ENCODE peak calls at places on chromosomes 3 and 15, in eight cellular contexts. F is AG09309, V is mammary epithelial cell, D is mesothelial cell of epicardium, B is AG04450, X is breast epithelium, W is epithelial cell of esophagus, A is BJ. E is an unnamed sample.

GRCh38 chr15:80404719-80405553 is 754 bp downstream of the ARNT2 start:
- DNase-seq in F (no peak), X (no peak), D (no peak), B (no peak), A (no peak), W (no peak), V (no peak), E (no peak)

GRCh38 chr3:183046883-183047282 is 52.4 kb downstream of the MCCC1 start:
- DNase-seq in V (no peak), F (no peak), D (no peak), W (no peak), X (no peak), B (no peak), A (no peak), E (no peak)

GRCh38 chr3:57572096-57572495 is 16.0 kb downstream of the PDE12 start:
- DNase-seq in V (no peak), F (no peak), A (no peak), B (no peak), D (no peak), W (no peak), X (no peak), E (no peak)

GRCh38 chr15:60875681-60876080 is 353.4 kb downstream of the RORA start:
- DNase-seq in W (no peak), F (no peak), A (no peak), B (no peak), D (no peak), X (no peak), V (no peak), E (no peak)

GRCh38 chr3:127044996-127045395 is 62.1 kb downstream of the PLXNA1 start:
- DNase-seq in W (no peak), X (peak), V (no peak), F (no peak), A (no peak), D (no peak), B (no peak), E (no peak)

GRCh38 chr3:94259291-94259690 is 196.4 kb downstream of the NSUN3 start:
- DNase-seq in A (no peak), W (no peak), B (no peak), X (no peak), F (no peak), D (no peak), V (no peak), E (no peak)

GRCh38 chr15:83090465-83090864 is 17.0 kb upstream of the TM6SF1 start:
- DNase-seq in F (no peak), W (no peak), D (no peak), X (no peak), A (no peak), B (no peak), V (no peak), E (no peak)

GRCh38 chr3:3053974-3054373 is 56.2 kb downstream of the IL5RA start:
- DNase-seq in D (no peak), A (no peak), F (no peak), B (no peak), V (no peak), W (no peak), X (no peak), E (no peak)

GRCh38 chr3:175127075-175127662 is 268.0 kb downstream of the NAALADL2 start:
- DNase-seq in B (no peak), X (no peak), A (no peak), W (no peak), V (no peak), D (no peak), F (no peak), E (no peak)

GRCh38 chr15:33639968-33640367 is 328.3 kb upstream of the CHRM5 start:
- DNase-seq in W (no peak), V (no peak), B (no peak), A (no peak), X (no peak), D (no peak), F (no peak), E (no peak)

GRCh38 chr3:113545594-113545993 is 13.2 kb downstream of the SIDT1 start:
- DNase-seq in F (no peak), B (no peak), W (no peak), D (no peak), A (no peak), V (no peak), X (no peak), E (no peak)

GRCh38 chr3:104575631-104576030 is 791.1 kb upstream of the ALCAM start:
- DNase-seq in W (no peak), B (no peak), A (no peak), V (no peak), X (no peak), D (no peak), F (no peak), E (no peak)

GRCh38 chr3:48403533-48404439 is 26.1 kb downstream of the PLXNB1 start:
- DNase-seq in V (no peak), A (no peak), F (no peak), D (no peak), X (peak), W (no peak), B (no peak), E (peak)

GRCh38 chr3:51819709-51820406 is 40.8 kb upstream of the IQCF6 start:
- DNase-seq in B (no peak), X (no peak), F (no peak), V (no peak), D (no peak), W (no peak), A (no peak), E (no peak)

GRCh38 chr3:128499724-128500275 is 6.8 kb upstream of the GATA2 start:
- DNase-seq in W (peak), F (no peak), V (no peak), A (no peak), D (no peak), X (no peak), B (no peak), E (no peak)

GRCh38 chr3:114223146-114223545 is 14.2 kb downstream of the ZNF80 start:
- DNase-seq in V (no peak), A (no peak), W (no peak), D (no peak), X (no peak), B (no peak), F (no peak), E (no peak)

GRCh38 chr3:171825222-171825828 is 15.0 kb upstream of the PLD1 start:
- DNase-seq in V (peak), W (peak), A (peak), B (no peak), X (no peak), D (no peak), F (peak), E (no peak)

GRCh38 chr15:77415450-77416448 is 4.2 kb downstream of the PEAK1 start:
- DNase-seq in A (no peak), V (no peak), W (no peak), X (no peak), D (no peak), F (peak), B (no peak), E (no peak)

GRCh38 chr3:140752499-140752898 is 74.6 kb downstream of the TRIM42 start:
- DNase-seq in B (no peak), F (no peak), A (no peak), X (no peak), W (peak), V (peak), D (no peak), E (no peak)
- TF ChIP-seq CTCF in B (no peak), F (no peak), A (no peak), X (no peak), W (no peak), V (no peak), D (no peak), E (no peak)

GRCh38 chr3:187974857-187975257 is 179.1 kb upstream of the LPP start:
- DNase-seq in X (no peak), V (no peak), A (no peak), B (no peak), D (no peak), W (no peak), F (no peak), E (no peak)
- TF ChIP-seq CTCF in X (no peak), V (peak), A (no peak), B (peak), D (no peak), W (peak), F (no peak), E (no peak)

DNA sequence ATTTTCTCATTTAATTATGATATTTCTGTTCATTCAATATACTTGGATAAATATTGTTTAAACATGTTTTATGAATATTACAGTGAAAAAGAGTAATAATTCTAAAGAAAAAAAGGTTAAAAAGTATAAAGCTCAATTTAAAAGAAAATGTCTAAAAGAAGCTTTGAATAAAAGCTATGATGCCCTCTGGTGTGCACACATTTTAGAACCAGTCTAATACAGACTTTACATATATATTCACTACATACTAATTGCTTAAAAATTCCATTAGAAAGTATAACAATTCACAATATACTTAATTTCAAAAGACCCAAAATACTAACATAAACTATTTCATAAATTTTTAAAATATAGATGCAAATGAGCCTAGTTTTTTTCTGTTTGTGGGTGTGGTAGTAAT is 909.1 kb upstream of the ROBO1 start:
- DNase-seq in B (no peak), W (no peak), A (no peak), V (no peak), D (no peak), X (no peak), F (no peak), E (no peak)
- TF ChIP-seq CTCF in B (no peak), W (no peak), A (no peak), V (no peak), D (peak), X (no peak), F (no peak), E (no peak)

DNA sequence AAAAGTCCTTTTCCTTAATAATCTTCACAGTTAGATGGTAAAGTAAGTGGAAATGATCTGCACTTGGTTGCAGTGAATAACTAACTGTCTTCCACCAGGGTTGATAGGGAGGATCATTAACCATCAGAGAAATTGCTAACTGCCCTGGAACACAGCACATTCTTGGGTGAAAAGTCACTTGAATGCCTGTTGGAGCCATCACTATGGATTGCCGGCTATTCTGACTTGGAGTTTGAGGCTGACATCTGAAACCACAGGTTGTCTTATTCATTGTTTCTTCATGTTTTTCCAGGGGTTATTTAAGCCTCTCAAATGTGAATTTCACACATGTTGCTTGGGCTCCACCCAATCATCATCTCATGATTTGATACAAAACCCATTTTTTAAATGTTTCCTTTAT is 901.4 kb downstream of the MCTP2 start:
- DNase-seq in B (peak), A (peak), W (peak), D (no peak), F (peak), V (peak), X (no peak), E (no peak)
- TF ChIP-seq CTCF in B (no peak), A (no peak), W (no peak), D (no peak), F (no peak), V (no peak), X (no peak), E (no peak)

GRCh38 chr15:91047545-91048199 is 25.3 kb upstream of the VPS33B start:
- DNase-seq in F (no peak), A (no peak), W (no peak), B (no peak), V (no peak), D (no peak), X (no peak), E (no peak)

GRCh38 chr15:91051248-91051647 is 28.9 kb upstream of the VPS33B start:
- DNase-seq in B (no peak), F (no peak), D (no peak), W (no peak), A (no peak), V (no peak), X (no peak), E (no peak)

GRCh38 chr15:91045065-91045464 is 22.7 kb upstream of the VPS33B start:
- DNase-seq in B (no peak), V (no peak), W (no peak), X (no peak), D (no peak), F (no peak), A (no peak), E (no peak)

GRCh38 chr15:91050128-91050455 is 27.7 kb upstream of the VPS33B start:
- DNase-seq in B (no peak), X (no peak), V (no peak), F (no peak), D (no peak), W (no peak), A (no peak), E (no peak)

DNA sequence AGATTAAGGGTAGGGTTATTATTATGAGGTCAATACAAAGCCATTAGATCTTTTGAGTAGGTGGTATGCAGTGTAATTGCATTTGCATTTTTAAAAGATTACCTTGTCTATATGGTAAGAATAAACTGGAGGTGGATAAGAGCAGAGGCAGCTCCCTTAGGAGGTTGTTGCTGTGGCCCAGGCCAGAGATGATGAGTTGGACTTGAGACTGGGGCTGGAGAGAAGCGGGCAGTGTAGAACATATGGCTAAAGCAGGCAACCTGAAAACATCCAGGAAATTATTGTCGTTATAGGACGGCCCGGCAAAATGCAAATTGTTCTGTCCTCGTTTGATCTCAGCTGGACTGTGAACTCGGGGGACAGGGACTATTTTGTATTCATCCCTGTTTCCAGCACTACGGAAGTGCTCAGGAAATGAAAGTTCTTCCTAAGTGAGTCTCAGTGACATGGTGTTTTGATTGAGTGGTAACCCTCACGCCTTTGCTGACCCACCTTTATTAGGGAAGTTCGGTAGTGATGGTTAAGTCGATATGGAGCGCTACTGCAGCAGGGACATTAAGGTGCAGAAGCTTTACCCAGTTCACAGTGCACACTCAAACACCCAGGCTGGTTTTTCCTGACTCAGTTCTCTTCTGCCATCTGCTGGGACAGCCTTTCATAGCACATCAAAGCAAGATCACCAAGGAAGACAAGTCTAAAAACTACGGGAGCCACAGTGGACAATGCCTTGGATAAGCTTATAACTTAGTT is 27.2 kb upstream of the VPS33B start:
- DNase-seq in W (peak), D (no peak), F (peak), B (peak), V (peak), A (no peak), X (peak), E (no peak)
- TF ChIP-seq CTCF in W (peak), D (peak), F (peak), B (peak), V (peak), A (peak), X (peak), E (peak)